ENCODE peak calls at places on chromosomes 5 and 9, in eight cellular contexts. One of them, this sample, is unnamed.
A peak's percentile ranks its signal among the peaks of the same experiment; 100 is the strongest.

GRCh38 chr9:89943309-89943708 is 338.5 kb downstream of the GADD45G start:
- DNase-seq in coronary artery: no peak
- DNase-seq in CD8-positive, alpha-beta T cell: no peak
- DNase-seq in neural crest cell: no peak
- DNase-seq in MM.1S: no peak
- DNase-seq in mucosa of descending colon: no peak
- DNase-seq in WERI-Rb-1: no peak
- DNase-seq in GM13977: no peak
- DNase-seq in this sample: no peak

GRCh38 chr5:130222638-130223037 is 318.4 kb downstream of the CHSY3 start:
- DNase-seq in coronary artery: no peak
- DNase-seq in neural crest cell: no peak
- DNase-seq in CD8-positive, alpha-beta T cell: no peak
- DNase-seq in WERI-Rb-1: no peak
- DNase-seq in MM.1S: no peak
- DNase-seq in mucosa of descending colon: no peak
- DNase-seq in GM13977: no peak
- DNase-seq in this sample: no peak

GRCh38 chr5:115939059-115939458 is 23.2 kb upstream of the LVRN start:
- DNase-seq in MM.1S: no peak
- DNase-seq in CD8-positive, alpha-beta T cell: no peak
- DNase-seq in WERI-Rb-1: no peak
- DNase-seq in GM13977: no peak
- DNase-seq in mucosa of descending colon: no peak
- DNase-seq in coronary artery: no peak
- DNase-seq in neural crest cell: no peak
- DNase-seq in this sample: no peak

GRCh38 chr5:73759771-73760170 is 133.8 kb downstream of the ARHGEF28 start:
- DNase-seq in CD8-positive, alpha-beta T cell: no peak
- DNase-seq in mucosa of descending colon: no peak
- DNase-seq in MM.1S: no peak
- DNase-seq in neural crest cell: no peak
- DNase-seq in WERI-Rb-1: no peak
- DNase-seq in coronary artery: no peak
- DNase-seq in GM13977: no peak
- DNase-seq in this sample: no peak

GRCh38 chr9:113828211-113828610 is 47.9 kb upstream of the ZNF618 start:
- DNase-seq in coronary artery: no peak
- DNase-seq in mucosa of descending colon: no peak
- DNase-seq in MM.1S: no peak
- DNase-seq in WERI-Rb-1: no peak
- DNase-seq in neural crest cell: no peak
- DNase-seq in CD8-positive, alpha-beta T cell: no peak
- DNase-seq in GM13977: no peak
- DNase-seq in this sample: no peak

GRCh38 chr5:57453728-57454127 is 28.9 kb downstream of the ACTBL2 start:
- DNase-seq in mucosa of descending colon: no peak
- DNase-seq in CD8-positive, alpha-beta T cell: no peak
- DNase-seq in GM13977: no peak
- DNase-seq in WERI-Rb-1: no peak
- DNase-seq in neural crest cell: no peak
- DNase-seq in MM.1S: no peak
- DNase-seq in coronary artery: no peak
- DNase-seq in this sample: no peak

GRCh38 chr9:15250013-15250412 is 57.0 kb downstream of the TTC39B start:
- DNase-seq in GM13977: no peak
- DNase-seq in MM.1S: no peak
- DNase-seq in coronary artery: no peak
- DNase-seq in neural crest cell: no peak
- DNase-seq in WERI-Rb-1: no peak
- DNase-seq in mucosa of descending colon: no peak
- DNase-seq in CD8-positive, alpha-beta T cell: no peak
- DNase-seq in this sample: no peak

GRCh38 chr5:87101321-87101720 is 166.4 kb upstream of the RASA1 start:
- DNase-seq in CD8-positive, alpha-beta T cell: no peak
- DNase-seq in GM13977: no peak
- DNase-seq in mucosa of descending colon: no peak
- DNase-seq in MM.1S: no peak
- DNase-seq in neural crest cell: no peak
- DNase-seq in coronary artery: no peak
- DNase-seq in WERI-Rb-1: no peak
- DNase-seq in this sample: no peak

DNA sequence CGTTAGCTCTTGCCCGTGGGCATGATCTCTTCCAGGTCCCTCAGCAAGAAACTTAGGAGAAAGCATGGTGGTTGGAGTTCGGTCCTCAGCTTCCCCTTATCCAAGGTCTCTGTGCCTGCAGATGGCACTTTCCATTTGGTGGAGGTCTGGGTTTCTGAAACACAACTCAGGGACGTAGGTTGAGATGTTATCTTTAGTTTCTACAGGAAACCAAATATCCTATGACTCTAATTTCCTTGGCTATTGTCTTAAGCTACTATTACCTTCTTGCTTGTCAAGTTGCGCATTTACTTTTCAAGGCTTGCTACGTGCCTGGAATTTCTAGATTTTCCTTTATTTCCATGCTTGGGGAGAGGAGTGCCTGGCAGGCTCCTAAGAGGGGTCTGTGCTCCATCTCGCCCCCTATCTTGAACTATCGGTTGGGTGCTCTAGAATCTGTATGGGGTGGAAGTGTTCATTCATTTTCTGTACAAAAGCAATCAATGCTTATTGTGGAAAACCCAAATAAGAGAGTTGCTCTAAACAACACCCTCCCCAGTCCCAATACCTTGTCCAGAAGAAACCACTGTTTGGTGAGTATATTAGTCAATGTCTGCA is 32.9 kb upstream of the KCNIP1 start:
- DNase-seq in GM13977: no peak
- DNase-seq in coronary artery: no peak
- DNase-seq in MM.1S: no peak
- DNase-seq in WERI-Rb-1: no peak
- DNase-seq in mucosa of descending colon: no peak
- DNase-seq in CD8-positive, alpha-beta T cell: no peak
- DNase-seq in neural crest cell: no peak
- DNase-seq in this sample: no peak
- TF ChIP-seq CTCF in GM13977: no peak
- TF ChIP-seq CTCF in coronary artery: no peak
- TF ChIP-seq CTCF in MM.1S: no peak
- TF ChIP-seq CTCF in WERI-Rb-1: no peak
- TF ChIP-seq CTCF in mucosa of descending colon: no peak
- TF ChIP-seq CTCF in CD8-positive, alpha-beta T cell: no peak
- TF ChIP-seq CTCF in neural crest cell: no peak
- TF ChIP-seq CTCF in this sample: no peak

GRCh38 chr9:101466863-101467262 is 31.3 kb upstream of the ALDOB start:
- DNase-seq in mucosa of descending colon: no peak
- DNase-seq in CD8-positive, alpha-beta T cell: no peak
- DNase-seq in coronary artery: no peak
- DNase-seq in GM13977: no peak
- DNase-seq in MM.1S: no peak
- DNase-seq in neural crest cell: no peak
- DNase-seq in WERI-Rb-1: no peak
- DNase-seq in this sample: no peak

GRCh38 chr9:101463397-101463796 is 27.8 kb upstream of the ALDOB start:
- DNase-seq in coronary artery: no peak
- DNase-seq in WERI-Rb-1: no peak
- DNase-seq in neural crest cell: no peak
- DNase-seq in mucosa of descending colon: no peak
- DNase-seq in GM13977: no peak
- DNase-seq in MM.1S: no peak
- DNase-seq in CD8-positive, alpha-beta T cell: no peak
- DNase-seq in this sample: no peak

GRCh38 chr9:101468116-101468515 is 32.5 kb upstream of the ALDOB start:
- DNase-seq in neural crest cell: no peak
- DNase-seq in CD8-positive, alpha-beta T cell: no peak
- DNase-seq in MM.1S: no peak
- DNase-seq in GM13977: no peak
- DNase-seq in mucosa of descending colon: no peak
- DNase-seq in coronary artery: no peak
- DNase-seq in WERI-Rb-1: no peak
- DNase-seq in this sample: no peak

GRCh38 chr9:101467690-101468089 is 32.1 kb upstream of the ALDOB start:
- DNase-seq in mucosa of descending colon: no peak
- DNase-seq in coronary artery: no peak
- DNase-seq in neural crest cell: no peak
- DNase-seq in CD8-positive, alpha-beta T cell: no peak
- DNase-seq in MM.1S: no peak
- DNase-seq in GM13977: no peak
- DNase-seq in WERI-Rb-1: no peak
- DNase-seq in this sample: no peak

DNA sequence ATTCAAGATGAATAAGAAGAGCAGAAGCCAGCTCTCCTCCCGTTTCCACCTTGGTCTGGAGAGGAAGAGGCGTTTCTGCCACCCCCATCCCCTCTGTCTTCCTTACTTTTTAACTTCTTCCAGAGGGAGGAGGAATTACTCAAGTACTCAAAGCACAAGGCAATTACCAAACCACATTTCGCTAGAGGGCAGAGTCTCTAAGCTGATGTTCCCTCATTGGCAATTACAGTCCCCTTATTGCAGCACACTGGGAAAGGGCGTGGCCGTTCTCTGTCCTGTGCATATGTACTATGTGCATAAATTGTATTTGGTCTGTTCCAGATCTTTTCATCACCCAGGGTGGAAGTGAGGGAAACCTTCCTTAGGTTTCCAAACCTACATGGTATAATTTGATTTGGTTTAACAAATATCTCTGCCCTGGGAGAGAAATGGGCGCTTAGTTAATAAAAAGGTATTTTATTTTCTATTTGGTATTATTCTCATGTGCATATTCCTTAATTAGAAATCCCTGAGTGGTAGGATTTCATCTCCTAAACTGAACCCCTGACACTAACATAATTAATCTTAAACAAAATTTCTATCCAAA is 29.8 kb upstream of the ALDOB start:
- DNase-seq in WERI-Rb-1: peak; percentile 71
- DNase-seq in GM13977: no peak
- DNase-seq in neural crest cell: no peak
- DNase-seq in MM.1S: no peak
- DNase-seq in mucosa of descending colon: peak; percentile 92
- DNase-seq in coronary artery: no peak
- DNase-seq in CD8-positive, alpha-beta T cell: no peak
- DNase-seq in this sample: no peak
- TF ChIP-seq CTCF in WERI-Rb-1: peak; percentile 71
- TF ChIP-seq CTCF in GM13977: peak; percentile 17
- TF ChIP-seq CTCF in neural crest cell: no peak
- TF ChIP-seq CTCF in MM.1S: no peak
- TF ChIP-seq CTCF in mucosa of descending colon: peak; percentile 22
- TF ChIP-seq CTCF in coronary artery: no peak
- TF ChIP-seq CTCF in CD8-positive, alpha-beta T cell: no peak
- TF ChIP-seq CTCF in this sample: no peak

DNA sequence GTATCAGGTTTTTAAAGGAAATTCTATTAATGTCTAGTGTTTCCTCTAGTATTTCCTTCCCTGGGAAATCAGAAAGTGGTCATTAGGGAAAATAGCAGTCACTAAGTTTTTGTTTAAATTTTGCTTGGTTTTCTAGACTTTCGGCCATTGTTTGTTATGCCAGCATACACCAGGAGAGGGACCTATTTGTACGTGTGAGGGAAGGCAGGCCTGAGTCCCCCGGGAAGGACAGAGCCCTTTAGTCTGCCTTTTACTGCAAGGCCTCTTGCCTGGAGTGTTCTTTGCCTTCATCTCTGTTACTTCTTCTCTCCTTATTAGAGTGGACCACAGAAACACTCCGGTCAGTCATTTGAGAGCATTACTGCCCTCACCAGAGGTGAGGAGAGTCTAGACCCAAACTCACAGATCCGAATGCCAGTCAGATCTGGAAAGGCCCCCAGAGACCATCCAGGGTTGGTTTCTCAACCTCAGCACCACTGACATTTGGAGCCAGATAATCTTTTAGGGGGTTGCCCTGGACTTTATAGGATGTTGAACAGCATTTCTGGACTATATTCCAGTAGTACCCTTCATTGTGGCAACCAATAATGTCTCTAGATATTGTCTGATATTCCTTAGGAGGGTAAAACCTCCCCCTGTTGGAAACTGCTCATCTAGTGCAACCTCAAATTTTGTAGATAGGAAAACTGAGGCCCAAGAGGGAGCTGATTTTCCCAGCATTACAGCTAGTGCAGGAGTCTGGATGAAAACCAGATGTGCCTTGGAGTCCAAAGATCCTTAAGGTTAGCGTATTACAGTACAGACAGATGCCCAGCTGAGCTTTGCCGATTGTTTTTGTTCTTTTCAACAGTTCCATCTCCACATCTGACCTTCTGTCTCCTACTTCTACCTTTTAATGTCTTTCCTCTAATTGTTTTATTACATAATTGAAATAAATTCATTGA is 93.0 kb upstream of the NIPAL4 start:
- DNase-seq in GM13977: no peak
- DNase-seq in WERI-Rb-1: no peak
- DNase-seq in MM.1S: no peak
- DNase-seq in CD8-positive, alpha-beta T cell: no peak
- DNase-seq in neural crest cell: peak; percentile 20
- DNase-seq in coronary artery: no peak
- DNase-seq in mucosa of descending colon: no peak
- DNase-seq in this sample: no peak
- TF ChIP-seq CTCF in GM13977: peak; percentile 25
- TF ChIP-seq CTCF in WERI-Rb-1: peak; percentile 47
- TF ChIP-seq CTCF in MM.1S: no peak
- TF ChIP-seq CTCF in CD8-positive, alpha-beta T cell: no peak
- TF ChIP-seq CTCF in neural crest cell: peak; percentile 55
- TF ChIP-seq CTCF in coronary artery: no peak
- TF ChIP-seq CTCF in mucosa of descending colon: no peak
- TF ChIP-seq CTCF in this sample: no peak

GRCh38 chr5:148455055-148455675 is 71.4 kb downstream of the FBXO38 start:
- DNase-seq in mucosa of descending colon: no peak
- DNase-seq in WERI-Rb-1: no peak
- DNase-seq in neural crest cell: no peak
- DNase-seq in MM.1S: no peak
- DNase-seq in GM13977: no peak
- DNase-seq in CD8-positive, alpha-beta T cell: no peak
- DNase-seq in coronary artery: no peak
- DNase-seq in this sample: no peak
- TF ChIP-seq CTCF in mucosa of descending colon: no peak
- TF ChIP-seq CTCF in WERI-Rb-1: no peak
- TF ChIP-seq CTCF in neural crest cell: no peak
- TF ChIP-seq CTCF in MM.1S: no peak
- TF ChIP-seq CTCF in GM13977: no peak
- TF ChIP-seq CTCF in CD8-positive, alpha-beta T cell: no peak
- TF ChIP-seq CTCF in coronary artery: no peak
- TF ChIP-seq CTCF in this sample: no peak

This sample was measured in GM13976.